ENCODE peak calls at places on chromosomes 1 and 21, in five cellular contexts. N is hepatic stellate cell, F is nephron progenitor cell, D is DMS 273 treated with DMSO at 0.1 percent for 48 hours, I is PC-3. Z is an unnamed sample.

GRCh38 chr1:66266350-66266749 is 267.6 kb upstream of the SGIP1 start:
- DNase-seq in N (no peak), F (no peak), D (no peak), I (peak), Z (no peak)

GRCh38 chr1:155003227-155003765 is 694 bp downstream of the ZBTB7B start:
- DNase-seq in N (no peak), F (peak), D (no peak), I (peak), Z (no peak)

GRCh38 chr1:15155760-15156743 is 2.5 kb downstream of the TMEM51 start:
- DNase-seq in N (no peak), F (no peak), D (peak), I (no peak), Z (no peak)

GRCh38 chr1:79982218-79982617 is 975.7 kb upstream of the ADGRL4 start:
- DNase-seq in N (no peak), F (no peak), D (no peak), I (no peak), Z (peak)

GRCh38 chr1:235068155-235069121 is 60.2 kb downstream of the TOMM20 start:
- DNase-seq in N (no peak), F (no peak), D (no peak), I (peak), Z (no peak)

GRCh38 chr1:167905182-167905581 is 8.8 kb downstream of the ADCY10 start:
- DNase-seq in N (no peak), F (no peak), D (no peak), I (no peak), Z (no peak)

GRCh38 chr1:180193371-180194047 is 36.6 kb upstream of the LHX4 start:
- DNase-seq in N (no peak), F (no peak), D (no peak), I (no peak), Z (no peak)

GRCh38 chr1:18816808-18817207 is 42.7 kb downstream of the TAS1R2 start:
- DNase-seq in N (no peak), F (no peak), D (no peak), I (no peak), Z (no peak)

GRCh38 chr1:15758953-15759661 is 512 bp downstream of the FBLIM1 start:
- DNase-seq in N (peak), F (peak), D (no peak), I (no peak), Z (no peak)

GRCh38 chr1:175415133-175415712 is 222.6 kb upstream of the KIAA0040 start:
- DNase-seq in N (no peak), F (no peak), D (no peak), I (no peak), Z (no peak)

GRCh38 chr1:66436378-66437135 is 97.4 kb upstream of the SGIP1 start:
- DNase-seq in N (peak), F (no peak), D (no peak), I (peak), Z (peak)

GRCh38 chr21:34933609-34934345 is 115.3 kb downstream of the RUNX1 start:
- DNase-seq in N (no peak), F (no peak), D (no peak), I (no peak), Z (no peak)

GRCh38 chr1:6241887-6242740 is 1.9 kb upstream of the HES3 start:
- DNase-seq in N (no peak), F (peak), D (no peak), I (no peak), Z (no peak)

GRCh38 chr1:41859686-41860085 is 59.0 kb downstream of the HIVEP3 start:
- DNase-seq in N (no peak), F (no peak), D (no peak), I (no peak), Z (no peak)

GRCh38 chr21:33643658-33644311 is 1.5 kb downstream of the ITSN1 start:
- DNase-seq in N (peak), F (peak), D (no peak), I (peak), Z (no peak)

GRCh38 chr21:45091540-45092322 is 17.4 kb downstream of the ADARB1 start:
- DNase-seq in N (no peak), F (no peak), D (peak), I (no peak), Z (no peak)

GRCh38 chr1:197521118-197521739 is 253.2 kb downstream of the CRB1 start:
- DNase-seq in N (peak), F (peak), D (no peak), I (peak), Z (peak)

GRCh38 chr1:159936284-159936904 is 9.0 kb downstream of the IGSF9 start:
- DNase-seq in N (peak), F (peak), D (no peak), I (peak), Z (no peak)

GRCh38 chr1:50750021-50750619 is 209.9 kb downstream of the FAF1 start:
- DNase-seq in N (peak), F (no peak), D (peak), I (peak), Z (peak)

GRCh38 chr1:56137829-56138505 is 441.4 kb downstream of the PLPP3 start:
- DNase-seq in N (peak), F (no peak), D (no peak), I (peak), Z (no peak)

Z was measured in HFF-Myc.